ENCODE peak calls at places on chromosomes 4 and X, in eight cellular contexts. One of them, this sample, is unnamed.

GRCh38 chr4:95155759-95156451 is 392.9 kb downstream of the UNC5C start:
- DNase-seq in GM13976: peak
- DNase-seq in psoas muscle: no peak
- DNase-seq in foreskin fibroblast: peak
- DNase-seq in fibroblast of mammary gland: peak
- DNase-seq in breast epithelium: no peak
- DNase-seq in AG04450: no peak
- DNase-seq in Calu3: no peak
- DNase-seq in this sample: no peak

GRCh38 chrX:24693453-24694202 is at the start of gene POLA1:
- DNase-seq in fibroblast of mammary gland: peak
- DNase-seq in Calu3: peak
- DNase-seq in breast epithelium: peak
- DNase-seq in psoas muscle: peak
- DNase-seq in foreskin fibroblast: peak
- DNase-seq in GM13976: peak
- DNase-seq in AG04450: peak
- DNase-seq in this sample: peak

GRCh38 chr4:4524364-4524763 is 17.5 kb downstream of the STX18 start:
- DNase-seq in GM13976: peak
- DNase-seq in AG04450: no peak
- DNase-seq in foreskin fibroblast: no peak
- DNase-seq in breast epithelium: no peak
- DNase-seq in psoas muscle: no peak
- DNase-seq in fibroblast of mammary gland: no peak
- DNase-seq in Calu3: no peak
- DNase-seq in this sample: no peak

GRCh38 chr4:13615162-13615561 is 12.4 kb downstream of the BOD1L1 start:
- DNase-seq in Calu3: no peak
- DNase-seq in psoas muscle: no peak
- DNase-seq in foreskin fibroblast: no peak
- DNase-seq in breast epithelium: no peak
- DNase-seq in fibroblast of mammary gland: no peak
- DNase-seq in AG04450: no peak
- DNase-seq in GM13976: peak
- DNase-seq in this sample: no peak

GRCh38 chr4:169996379-169997245 is 29.6 kb downstream of the MFAP3L start:
- DNase-seq in psoas muscle: no peak
- DNase-seq in AG04450: no peak
- DNase-seq in fibroblast of mammary gland: no peak
- DNase-seq in GM13976: no peak
- DNase-seq in foreskin fibroblast: no peak
- DNase-seq in breast epithelium: no peak
- DNase-seq in Calu3: no peak
- DNase-seq in this sample: no peak

GRCh38 chr4:81081156-81081555 is 50.6 kb downstream of the BMP3 start:
- DNase-seq in GM13976: no peak
- DNase-seq in Calu3: no peak
- DNase-seq in foreskin fibroblast: no peak
- DNase-seq in AG04450: no peak
- DNase-seq in fibroblast of mammary gland: no peak
- DNase-seq in psoas muscle: no peak
- DNase-seq in breast epithelium: no peak
- DNase-seq in this sample: no peak

GRCh38 chr4:182835006-182835740 is 82.0 kb downstream of the DCTD start:
- DNase-seq in fibroblast of mammary gland: no peak
- DNase-seq in breast epithelium: no peak
- DNase-seq in GM13976: no peak
- DNase-seq in foreskin fibroblast: no peak
- DNase-seq in AG04450: no peak
- DNase-seq in psoas muscle: no peak
- DNase-seq in Calu3: no peak
- DNase-seq in this sample: no peak

GRCh38 chr4:16659120-16659519 is 239.3 kb downstream of the LDB2 start:
- DNase-seq in Calu3: no peak
- DNase-seq in GM13976: no peak
- DNase-seq in foreskin fibroblast: peak
- DNase-seq in fibroblast of mammary gland: peak
- DNase-seq in AG04450: no peak
- DNase-seq in breast epithelium: no peak
- DNase-seq in psoas muscle: no peak
- DNase-seq in this sample: no peak

GRCh38 chrX:16978193-16978984 is 31.9 kb downstream of the REPS2 start:
- DNase-seq in Calu3: no peak
- DNase-seq in psoas muscle: no peak
- DNase-seq in AG04450: no peak
- DNase-seq in fibroblast of mammary gland: peak
- DNase-seq in foreskin fibroblast: peak
- DNase-seq in breast epithelium: no peak
- DNase-seq in GM13976: no peak
- DNase-seq in this sample: no peak

GRCh38 chr4:2939383-2940243 is 23.6 kb downstream of the NOP14 start:
- DNase-seq in foreskin fibroblast: no peak
- DNase-seq in psoas muscle: peak
- DNase-seq in fibroblast of mammary gland: no peak
- DNase-seq in Calu3: no peak
- DNase-seq in GM13976: no peak
- DNase-seq in AG04450: no peak
- DNase-seq in breast epithelium: peak
- DNase-seq in this sample: no peak

GRCh38 chr4:138348055-138348454 is 105.9 kb upstream of the SLC7A11 start:
- DNase-seq in breast epithelium: no peak
- DNase-seq in GM13976: no peak
- DNase-seq in AG04450: no peak
- DNase-seq in foreskin fibroblast: no peak
- DNase-seq in fibroblast of mammary gland: peak
- DNase-seq in psoas muscle: no peak
- DNase-seq in Calu3: peak
- DNase-seq in this sample: no peak

GRCh38 chrX:115563633-115564182 is 2.7 kb downstream of the PLS3 start:
- DNase-seq in foreskin fibroblast: no peak
- DNase-seq in fibroblast of mammary gland: no peak
- DNase-seq in Calu3: peak
- DNase-seq in GM13976: no peak
- DNase-seq in breast epithelium: no peak
- DNase-seq in psoas muscle: no peak
- DNase-seq in AG04450: no peak
- DNase-seq in this sample: no peak

GRCh38 chr4:16569790-16570189 is 328.7 kb downstream of the LDB2 start:
- DNase-seq in GM13976: no peak
- DNase-seq in psoas muscle: no peak
- DNase-seq in AG04450: no peak
- DNase-seq in foreskin fibroblast: no peak
- DNase-seq in Calu3: no peak
- DNase-seq in breast epithelium: no peak
- DNase-seq in fibroblast of mammary gland: no peak
- DNase-seq in this sample: no peak

GRCh38 chrX:154987940-154988339 is 34.6 kb downstream of the F8 start:
- DNase-seq in AG04450: no peak
- DNase-seq in GM13976: no peak
- DNase-seq in breast epithelium: no peak
- DNase-seq in psoas muscle: no peak
- DNase-seq in fibroblast of mammary gland: no peak
- DNase-seq in Calu3: no peak
- DNase-seq in foreskin fibroblast: no peak
- DNase-seq in this sample: no peak

GRCh38 chrX:154990496-154990895 is 32.0 kb downstream of the F8 start:
- DNase-seq in AG04450: no peak
- DNase-seq in psoas muscle: no peak
- DNase-seq in foreskin fibroblast: no peak
- DNase-seq in fibroblast of mammary gland: no peak
- DNase-seq in breast epithelium: no peak
- DNase-seq in GM13976: no peak
- DNase-seq in Calu3: no peak
- DNase-seq in this sample: no peak

GRCh38 chrX:154991039-154991438 is 31.5 kb downstream of the F8 start:
- DNase-seq in psoas muscle: no peak
- DNase-seq in foreskin fibroblast: no peak
- DNase-seq in GM13976: no peak
- DNase-seq in breast epithelium: no peak
- DNase-seq in fibroblast of mammary gland: no peak
- DNase-seq in Calu3: no peak
- DNase-seq in AG04450: no peak
- DNase-seq in this sample: no peak

GRCh38 chrX:154988719-154989118 is 33.8 kb downstream of the F8 start:
- DNase-seq in fibroblast of mammary gland: no peak
- DNase-seq in breast epithelium: no peak
- DNase-seq in GM13976: no peak
- DNase-seq in Calu3: no peak
- DNase-seq in AG04450: no peak
- DNase-seq in psoas muscle: no peak
- DNase-seq in foreskin fibroblast: no peak
- DNase-seq in this sample: no peak

DNA sequence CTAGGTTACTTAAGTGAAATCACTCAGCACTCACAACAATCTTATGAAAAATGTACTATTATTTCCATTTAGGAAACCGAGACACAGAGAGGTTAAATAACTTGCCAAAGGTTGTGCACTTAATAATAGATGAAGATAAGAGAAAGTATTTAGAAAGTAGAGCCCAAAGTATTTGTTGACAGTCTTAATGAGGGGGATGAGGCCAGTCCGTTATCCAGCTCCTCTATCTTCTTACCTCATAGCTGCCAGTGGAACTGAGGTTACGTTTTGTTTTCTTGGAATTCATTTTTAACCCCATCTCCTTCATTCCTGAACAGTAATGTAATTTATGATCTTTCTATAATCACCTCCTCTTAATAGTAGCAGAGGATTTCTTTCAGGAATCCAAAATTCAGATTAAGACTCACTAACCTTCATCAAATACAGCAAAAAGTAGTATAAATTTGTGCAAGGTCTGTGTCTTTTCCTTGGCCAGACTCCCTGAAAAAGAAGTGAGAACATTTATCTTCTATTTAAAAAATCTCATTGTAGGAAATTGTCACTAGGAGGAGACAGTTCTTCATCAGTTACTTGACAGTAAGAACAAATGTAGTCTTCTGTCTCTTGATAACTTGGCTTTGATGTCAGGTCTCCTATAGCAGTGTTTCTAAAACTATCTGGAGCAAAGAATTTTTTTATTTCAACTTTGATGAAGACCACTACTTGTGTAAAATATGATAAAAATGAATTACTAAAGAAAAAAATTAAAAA is 35.5 kb downstream of the F8 start:
- DNase-seq in fibroblast of mammary gland: peak
- DNase-seq in foreskin fibroblast: peak
- DNase-seq in breast epithelium: no peak
- DNase-seq in AG04450: no peak
- DNase-seq in GM13976: no peak
- DNase-seq in Calu3: no peak
- DNase-seq in psoas muscle: no peak
- DNase-seq in this sample: no peak
- TF ChIP-seq CTCF in fibroblast of mammary gland: no peak
- TF ChIP-seq CTCF in foreskin fibroblast: no peak
- TF ChIP-seq CTCF in breast epithelium: no peak
- TF ChIP-seq CTCF in AG04450: no peak
- TF ChIP-seq CTCF in GM13976: no peak
- TF ChIP-seq CTCF in Calu3: no peak
- TF ChIP-seq CTCF in psoas muscle: no peak
- TF ChIP-seq CTCF in this sample: no peak

GRCh38 chr4:41751325-41752061 is 3.0 kb upstream of the PHOX2B start:
- DNase-seq in foreskin fibroblast: no peak
- DNase-seq in GM13976: peak
- DNase-seq in psoas muscle: no peak
- DNase-seq in breast epithelium: no peak
- DNase-seq in AG04450: no peak
- DNase-seq in fibroblast of mammary gland: no peak
- DNase-seq in Calu3: no peak
- DNase-seq in this sample: no peak
- TF ChIP-seq CTCF in foreskin fibroblast: peak
- TF ChIP-seq CTCF in GM13976: peak
- TF ChIP-seq CTCF in psoas muscle: no peak
- TF ChIP-seq CTCF in breast epithelium: no peak
- TF ChIP-seq CTCF in AG04450: peak
- TF ChIP-seq CTCF in fibroblast of mammary gland: no peak
- TF ChIP-seq CTCF in Calu3: no peak
- TF ChIP-seq CTCF in this sample: no peak

GRCh38 chr4:69470561-69470960 is 25.1 kb downstream of the UGT2B4 start:
- DNase-seq in GM13976: no peak
- DNase-seq in AG04450: no peak
- DNase-seq in breast epithelium: no peak
- DNase-seq in foreskin fibroblast: no peak
- DNase-seq in fibroblast of mammary gland: no peak
- DNase-seq in psoas muscle: no peak
- DNase-seq in Calu3: no peak
- DNase-seq in this sample: no peak
- TF ChIP-seq CTCF in GM13976: no peak
- TF ChIP-seq CTCF in AG04450: peak
- TF ChIP-seq CTCF in breast epithelium: no peak
- TF ChIP-seq CTCF in foreskin fibroblast: no peak
- TF ChIP-seq CTCF in fibroblast of mammary gland: no peak
- TF ChIP-seq CTCF in psoas muscle: no peak
- TF ChIP-seq CTCF in Calu3: peak
- TF ChIP-seq CTCF in this sample: no peak

GRCh38 chr4:113358784-113359183 is 309.3 kb downstream of the ANK2 start:
- DNase-seq in breast epithelium: no peak
- DNase-seq in GM13976: no peak
- DNase-seq in fibroblast of mammary gland: no peak
- DNase-seq in psoas muscle: no peak
- DNase-seq in foreskin fibroblast: peak
- DNase-seq in Calu3: no peak
- DNase-seq in AG04450: no peak
- DNase-seq in this sample: no peak

GRCh38 chr4:113356452-113356851 is 307.0 kb downstream of the ANK2 start:
- DNase-seq in Calu3: no peak
- DNase-seq in psoas muscle: no peak
- DNase-seq in GM13976: no peak
- DNase-seq in breast epithelium: no peak
- DNase-seq in AG04450: no peak
- DNase-seq in foreskin fibroblast: no peak
- DNase-seq in fibroblast of mammary gland: no peak
- DNase-seq in this sample: no peak

GRCh38 chr4:113350576-113350975 is 301.1 kb downstream of the ANK2 start:
- DNase-seq in GM13976: no peak
- DNase-seq in AG04450: no peak
- DNase-seq in foreskin fibroblast: no peak
- DNase-seq in psoas muscle: no peak
- DNase-seq in Calu3: no peak
- DNase-seq in fibroblast of mammary gland: peak
- DNase-seq in breast epithelium: no peak
- DNase-seq in this sample: no peak

DNA sequence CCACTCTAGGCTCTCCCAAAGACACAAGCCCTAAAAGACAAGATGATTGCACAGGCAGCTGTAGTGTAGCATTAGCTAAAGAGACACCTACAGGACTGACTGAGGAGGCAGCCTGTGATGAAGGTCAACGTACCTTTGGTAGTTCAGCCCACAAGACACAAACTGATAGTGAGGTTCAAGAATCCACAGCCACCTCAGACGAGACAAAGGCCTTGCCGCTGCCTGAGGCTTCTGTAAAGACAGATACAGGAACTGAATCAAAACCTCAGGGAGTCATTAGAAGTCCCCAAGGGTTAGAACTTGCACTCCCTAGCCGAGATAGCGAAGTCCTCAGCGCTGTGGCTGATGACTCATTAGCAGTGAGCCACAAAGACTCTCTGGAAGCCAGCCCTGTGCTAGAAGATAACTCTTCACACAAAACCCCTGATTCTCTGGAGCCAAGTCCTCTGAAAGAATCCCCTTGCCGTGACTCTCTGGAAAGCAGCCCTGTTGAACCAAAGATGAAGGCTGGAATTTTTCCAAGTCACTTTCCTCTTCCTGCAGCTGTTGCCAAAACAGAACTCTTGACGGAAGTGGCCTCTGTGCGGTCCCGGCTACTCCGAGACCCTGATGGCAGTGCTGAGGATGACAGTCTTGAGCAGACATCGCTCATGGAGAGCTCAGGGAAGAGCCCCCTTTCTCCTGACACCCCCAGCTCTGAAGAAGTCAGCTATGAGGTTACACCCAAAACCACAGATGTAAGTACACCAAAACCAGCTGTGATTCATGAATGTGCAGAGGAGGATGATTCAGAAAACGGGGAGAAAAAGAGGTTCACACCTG is 306.3 kb downstream of the ANK2 start:
- DNase-seq in GM13976: peak
- DNase-seq in psoas muscle: peak
- DNase-seq in breast epithelium: no peak
- DNase-seq in foreskin fibroblast: peak
- DNase-seq in fibroblast of mammary gland: peak
- DNase-seq in Calu3: peak
- DNase-seq in AG04450: peak
- DNase-seq in this sample: peak
- TF ChIP-seq CTCF in GM13976: peak
- TF ChIP-seq CTCF in psoas muscle: no peak
- TF ChIP-seq CTCF in breast epithelium: no peak
- TF ChIP-seq CTCF in foreskin fibroblast: no peak
- TF ChIP-seq CTCF in fibroblast of mammary gland: peak
- TF ChIP-seq CTCF in Calu3: no peak
- TF ChIP-seq CTCF in AG04450: no peak
- TF ChIP-seq CTCF in this sample: no peak

This sample was measured in activated B cell treated with CpG ODN at 0.5 μM for 24 hours.